ENCODE peak calls at places on chromosomes 16 and 17, in five cellular contexts. N is tibial artery, Q is Caco-2, V is heart right ventricle, Y is cardiac fibroblast. Z is an unnamed sample.

GRCh38 chr17:31588512-31588911 is 197.0 kb downstream of the RAB11FIP4 start:
- DNase-seq in N (no peak), Q (no peak), V (no peak), Y (no peak), Z (no peak)

GRCh38 chr16:65114527-65114926 is 7.3 kb downstream of the CDH11 start:
- DNase-seq in N (no peak), Q (no peak), V (no peak), Y (no peak), Z (no peak)

GRCh38 chr17:45372325-45372869 is 55.6 kb upstream of the MAP3K14 start:
- DNase-seq in N (peak; percentile 23), Q (peak; percentile 36), V (no peak), Y (no peak), Z (peak; percentile 21)

GRCh38 chr17:22266231-22266630 is 573.9 kb downstream of the KCNJ18 start:
- DNase-seq in N (no peak), Q (no peak), V (no peak), Y (no peak), Z (no peak)

GRCh38 chr17:76000016-76000754 is 470 bp upstream of the CDK3 start:
- DNase-seq in N (no peak), Q (peak; percentile 65), V (no peak), Y (peak; percentile 40), Z (peak; percentile 43)

GRCh38 chr17:62644487-62645173 is 17.2 kb downstream of the MRC2 start:
- DNase-seq in N (peak; percentile 52), Q (peak; percentile 94), V (no peak), Y (no peak), Z (no peak)

GRCh38 chr16:649646-650045 is 481 bp downstream of the WDR90 start:
- DNase-seq in N (no peak), Q (no peak), V (no peak), Y (no peak), Z (no peak)

GRCh38 chr17:48603959-48604769 is 622 bp downstream of the HOXB6 start:
- DNase-seq in N (no peak), Q (no peak), V (no peak), Y (no peak), Z (no peak)

GRCh38 chr17:74798239-74798707 is 22.1 kb upstream of the NAT9 start:
- DNase-seq in N (no peak), Q (no peak), V (no peak), Y (no peak), Z (no peak)

GRCh38 chr16:456891-457483 is 31.5 kb downstream of the RAB11FIP3 start:
- DNase-seq in N (no peak), Q (no peak), V (no peak), Y (peak; percentile 62), Z (no peak)

GRCh38 chr16:55955845-55956244 is 80.7 kb upstream of the CES5A start:
- DNase-seq in N (no peak), Q (no peak), V (peak; percentile 67), Y (no peak), Z (no peak)

GRCh38 chr16:3020247-3020603 is at the start of gene TNFRSF12A:
- DNase-seq in N (peak; percentile 88), Q (peak; percentile 79), V (peak; percentile 80), Y (peak; percentile 79), Z (peak; percentile 80)

GRCh38 chr17:64641499-64641898 is 20.6 kb downstream of the SMURF2 start:
- DNase-seq in N (no peak), Q (peak; percentile 48), V (no peak), Y (peak; percentile 81), Z (peak; percentile 85)

GRCh38 chr16:15948532-15949209 is 745 bp upstream of the ABCC1 start:
- DNase-seq in N (no peak), Q (no peak), V (no peak), Y (no peak), Z (no peak)

GRCh38 chr16:13419589-13419988 is 500.4 kb upstream of the ERCC4 start:
- DNase-seq in N (no peak), Q (no peak), V (no peak), Y (no peak), Z (no peak)

GRCh38 chr16:47581114-47581513 is 120.0 kb downstream of the PHKB start:
- DNase-seq in N (no peak), Q (no peak), V (no peak), Y (no peak), Z (peak; percentile 9)

GRCh38 chr16:122342-122741 is 16.1 kb downstream of the NPRL3 start:
- DNase-seq in N (no peak), Q (no peak), V (no peak), Y (no peak), Z (no peak)

GRCh38 chr16:9000664-9001063 is 37.0 kb upstream of the USP7 start:
- DNase-seq in N (no peak), Q (no peak), V (no peak), Y (no peak), Z (no peak)

GRCh38 chr16:48503779-48504178 is 106.2 kb downstream of the N4BP1 start:
- DNase-seq in N (no peak), Q (no peak), V (peak; percentile 69), Y (peak; percentile 90), Z (no peak)

GRCh38 chr17:44918006-44918405 is 2.7 kb upstream of the GFAP start:
- DNase-seq in N (no peak), Q (no peak), V (no peak), Y (no peak), Z (peak; percentile 50)

GRCh38 chr17:76643553-76644148 is at the start of gene ST6GALNAC1:
- DNase-seq in N (no peak), Q (no peak), V (peak; percentile 23), Y (no peak), Z (no peak)

GRCh38 chr16:85252461-85252860 is 140.2 kb upstream of the CIBAR2 start:
- DNase-seq in N (no peak), Q (no peak), V (no peak), Y (no peak), Z (no peak)

GRCh38 chr17:45677770-45678169 is 106.3 kb upstream of the CRHR1 start:
- DNase-seq in N (no peak), Q (no peak), V (no peak), Y (no peak), Z (peak; percentile 37)

GRCh38 chr17:10117581-10118001 is 80.8 kb downstream of the GAS7 start:
- DNase-seq in N (peak; percentile 69), Q (no peak), V (no peak), Y (no peak), Z (no peak)

GRCh38 chr17:15944720-15945492 is at the start of gene ADORA2B:
- DNase-seq in N (no peak), Q (peak; percentile 53), V (peak; percentile 66), Y (peak; percentile 87), Z (peak; percentile 72)

GRCh38 chr17:38870259-38871165 is 654 bp downstream of the LASP1 start:
- DNase-seq in N (peak; percentile 91), Q (peak; percentile 72), V (peak; percentile 74), Y (peak; percentile 64), Z (peak; percentile 61)

GRCh38 chr17:75367312-75367711 is 38.2 kb downstream of the GRB2 start:
- DNase-seq in N (no peak), Q (no peak), V (no peak), Y (no peak), Z (peak; percentile 44)

GRCh38 chr16:67029249-67030096 is 524 bp downstream of the CBFB start:
- DNase-seq in N (peak; percentile 82), Q (no peak), V (peak; percentile 73), Y (peak; percentile 62), Z (peak; percentile 43)

GRCh38 chr16:67028167-67028554 is 788 bp upstream of the CBFB start:
- DNase-seq in N (peak; percentile 31), Q (no peak), V (no peak), Y (no peak), Z (no peak)

GRCh38 chr16:67030221-67030962 is 1.4 kb downstream of the CBFB start:
- DNase-seq in N (peak; percentile 51), Q (no peak), V (no peak), Y (no peak), Z (no peak)

GRCh38 chr16:67027046-67027445 is 1.9 kb upstream of the CBFB start:
- DNase-seq in N (peak; percentile 13), Q (no peak), V (no peak), Y (no peak), Z (no peak)

DNA sequence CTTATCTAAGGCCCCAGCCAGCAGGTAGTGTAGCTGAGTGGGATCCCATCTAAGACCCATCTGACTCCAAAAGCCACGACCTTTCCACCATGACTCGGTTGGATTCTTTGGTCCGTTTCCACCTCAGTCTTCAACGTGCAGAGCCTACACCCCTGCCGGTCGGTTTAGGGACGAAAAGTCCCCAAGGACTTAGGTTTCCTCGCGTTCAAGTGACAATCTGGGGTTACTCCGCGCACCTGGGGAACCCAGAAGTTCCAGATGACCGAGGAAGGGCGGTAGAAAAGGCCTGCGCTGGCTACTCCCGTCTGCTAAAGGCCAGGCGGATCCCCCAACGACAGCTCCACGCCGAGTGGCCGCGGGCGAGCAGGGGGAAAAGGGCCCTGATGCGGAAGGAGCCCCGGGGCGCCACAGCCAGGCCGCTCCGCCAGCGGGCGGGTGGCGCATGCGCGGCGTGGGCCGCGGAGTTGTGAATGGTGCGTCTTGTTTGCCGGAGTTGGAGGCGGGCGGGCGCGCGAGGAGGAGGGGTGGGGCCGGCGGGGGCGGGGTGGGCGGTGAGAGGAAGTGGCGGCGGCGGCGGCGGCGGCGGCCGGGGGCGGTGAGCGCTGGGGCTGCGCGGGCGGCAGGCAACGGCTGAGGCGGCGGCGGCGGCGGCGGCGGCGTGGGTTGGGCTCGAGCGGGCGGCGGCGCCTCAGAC is at the start of gene CBFB:
- DNase-seq in N (peak; percentile 94), Q (peak; percentile 96), V (peak; percentile 94), Y (peak; percentile 95), Z (peak; percentile 87)
- TF ChIP-seq CTCF in N (no peak), Q (peak; percentile 30), V (no peak), Y (no peak), Z (no peak)

DNA sequence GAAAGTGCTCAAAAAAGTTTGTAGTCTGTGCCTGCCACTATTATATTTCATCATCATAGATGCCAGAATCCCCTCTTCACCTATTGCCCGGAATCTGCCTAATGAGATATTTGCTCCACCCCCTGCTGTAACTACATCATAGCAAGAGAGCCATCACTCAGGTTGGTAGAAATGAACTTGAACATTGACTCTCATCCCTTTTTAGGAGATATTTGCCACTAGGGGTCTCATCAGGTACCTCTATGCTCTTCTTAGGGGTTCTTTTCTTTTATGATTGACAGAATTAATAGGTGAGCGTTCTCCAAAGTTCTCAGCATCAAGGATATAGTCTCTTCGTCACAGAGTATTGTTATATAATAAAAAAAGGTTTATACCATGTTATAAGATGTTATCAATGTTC is 20.0 kb downstream of the ANKS4B start:
- DNase-seq in N (no peak), Q (no peak), V (no peak), Y (no peak), Z (no peak)
- TF ChIP-seq CTCF in N (no peak), Q (no peak), V (no peak), Y (no peak), Z (no peak)

GRCh38 chr16:5020551-5020950 is 13.2 kb downstream of the NAGPA start:
- DNase-seq in N (no peak), Q (no peak), V (no peak), Y (no peak), Z (no peak)
- TF ChIP-seq CTCF in N (no peak), Q (no peak), V (no peak), Y (no peak), Z (no peak)

DNA sequence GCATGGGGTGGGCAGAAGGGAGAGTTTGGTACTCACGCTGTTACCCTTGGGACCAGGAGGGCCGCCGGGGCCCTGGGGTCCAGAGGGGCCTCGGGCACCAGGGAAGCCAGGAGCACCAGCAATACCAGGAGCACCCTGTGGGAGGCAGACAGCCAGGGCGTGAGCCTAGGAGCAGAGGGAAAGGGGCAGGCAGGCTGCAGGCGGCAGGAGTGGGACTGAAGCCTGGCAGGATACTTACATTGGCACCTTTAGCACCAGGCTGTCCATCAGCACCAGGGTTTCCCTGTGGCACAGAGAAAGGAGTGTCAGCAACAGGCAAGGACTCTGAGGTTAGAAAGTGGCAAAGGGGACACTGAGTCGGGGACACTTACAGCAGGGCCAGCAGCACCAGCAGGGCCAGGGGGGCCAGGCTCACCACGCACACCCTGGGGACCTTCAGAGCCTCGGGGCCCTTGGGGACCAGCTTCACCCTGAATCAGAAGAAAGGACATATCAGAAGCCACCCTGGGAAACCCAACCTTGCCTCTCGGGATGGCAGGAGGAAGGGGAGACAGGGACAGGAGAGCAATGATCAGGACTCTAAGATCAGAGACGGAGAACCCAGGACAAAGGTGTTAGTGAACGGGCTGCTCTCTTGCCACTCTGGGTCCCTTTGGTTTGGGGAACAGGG is 6.1 kb downstream of the COL1A1 start:
- DNase-seq in N (peak; percentile 74), Q (no peak), V (no peak), Y (peak; percentile 60), Z (no peak)
- TF ChIP-seq CTCF in N (no peak), Q (peak; percentile 30), V (no peak), Y (peak; percentile 58), Z (no peak)

Z was measured in MCF 10A.